ENCODE peak calls at places on chromosomes 5 and 9, in nine cellular contexts. Y, R, Z, U, N, T, I, K and D are unnamed samples.

GRCh38 chr9:137253717-137254623 is 1.2 kb upstream of the NELFB start:
- DNase-seq in Y (no peak), R (no peak), Z (no peak), U (no peak), N (no peak), T (no peak), I (peak; percentile 70), K (no peak), D (peak; percentile 60)

GRCh38 chr9:131288217-131288616 is 1.3 kb upstream of the PLPP7 start:
- DNase-seq in Y (no peak), R (no peak), Z (no peak), U (no peak), N (no peak), T (no peak), I (no peak), K (no peak), D (no peak)

GRCh38 chr5:102975040-102975439 is 144.9 kb downstream of the GIN1 start:
- DNase-seq in Y (no peak), R (no peak), Z (no peak), U (peak; percentile 18), N (no peak), T (no peak), I (no peak), K (no peak), D (peak; percentile 89)

GRCh38 chr9:4489919-4490704 is at the start of gene SLC1A1:
- DNase-seq in Y (no peak), R (peak; percentile 38), Z (no peak), U (peak; percentile 46), N (peak; percentile 83), T (peak; percentile 81), I (peak; percentile 83), K (peak; percentile 87), D (peak; percentile 82)

GRCh38 chr9:134053401-134053871 is 14.4 kb downstream of the BRD3 start:
- DNase-seq in Y (peak; percentile 8), R (no peak), Z (no peak), U (no peak), N (peak; percentile 60), T (no peak), I (no peak), K (no peak), D (no peak)

GRCh38 chr5:110790673-110791072 is 51.9 kb downstream of the SLC25A46 start:
- DNase-seq in Y (no peak), R (no peak), Z (peak; percentile 10), U (peak; percentile 72), N (no peak), T (peak; percentile 91), I (no peak), K (no peak), D (peak; percentile 20)

GRCh38 chr5:77993799-77994318 is 217.7 kb upstream of the TBCA start:
- DNase-seq in Y (no peak), R (no peak), Z (no peak), U (no peak), N (no peak), T (no peak), I (no peak), K (no peak), D (no peak)

GRCh38 chr5:127994087-127994660 is 89.4 kb upstream of the SLC12A2 start:
- DNase-seq in Y (no peak), R (no peak), Z (no peak), U (no peak), N (no peak), T (no peak), I (no peak), K (no peak), D (no peak)

GRCh38 chr5:74304536-74304935 is 336.0 kb downstream of the ENC1 start:
- DNase-seq in Y (peak; percentile 19), R (no peak), Z (no peak), U (no peak), N (no peak), T (no peak), I (no peak), K (no peak), D (no peak)

GRCh38 chr5:75651575-75651974 is 40.3 kb downstream of the ANKDD1B start:
- DNase-seq in Y (no peak), R (no peak), Z (no peak), U (no peak), N (no peak), T (no peak), I (no peak), K (no peak), D (no peak)

GRCh38 chr5:128736567-128736966 is 198.5 kb upstream of the FBN2 start:
- DNase-seq in Y (no peak), R (no peak), Z (no peak), U (no peak), N (no peak), T (no peak), I (no peak), K (no peak), D (no peak)

GRCh38 chr5:134240421-134240962 is 14.6 kb upstream of the PPP2CA start:
- DNase-seq in Y (no peak), R (no peak), Z (no peak), U (peak; percentile 67), N (no peak), T (peak; percentile 63), I (no peak), K (no peak), D (no peak)

GRCh38 chr5:72517961-72518690 is 10.9 kb upstream of the ZNF366 start:
- DNase-seq in Y (no peak), R (no peak), Z (no peak), U (no peak), N (peak; percentile 70), T (peak; percentile 58), I (no peak), K (peak; percentile 91), D (no peak)

GRCh38 chr5:9297171-9297570 is 248.7 kb downstream of the SEMA5A start:
- DNase-seq in Y (no peak), R (no peak), Z (no peak), U (no peak), N (no peak), T (no peak), I (no peak), K (no peak), D (no peak)

GRCh38 chr5:123951204-123951977 is 439.4 kb downstream of the CSNK1G3 start:
- DNase-seq in Y (no peak), R (no peak), Z (peak; percentile 87), U (peak; percentile 98), N (no peak), T (peak; percentile 92), I (no peak), K (no peak), D (no peak)

GRCh38 chr5:118698774-118699173 is 289.6 kb downstream of the DTWD2 start:
- DNase-seq in Y (no peak), R (no peak), Z (no peak), U (no peak), N (no peak), T (no peak), I (no peak), K (no peak), D (no peak)
- TF ChIP-seq CTCF in Y (no peak), R (no peak), Z (peak; percentile 34), U (no peak), N (no peak), T (no peak), I (no peak), K (no peak), D (no peak)

DNA sequence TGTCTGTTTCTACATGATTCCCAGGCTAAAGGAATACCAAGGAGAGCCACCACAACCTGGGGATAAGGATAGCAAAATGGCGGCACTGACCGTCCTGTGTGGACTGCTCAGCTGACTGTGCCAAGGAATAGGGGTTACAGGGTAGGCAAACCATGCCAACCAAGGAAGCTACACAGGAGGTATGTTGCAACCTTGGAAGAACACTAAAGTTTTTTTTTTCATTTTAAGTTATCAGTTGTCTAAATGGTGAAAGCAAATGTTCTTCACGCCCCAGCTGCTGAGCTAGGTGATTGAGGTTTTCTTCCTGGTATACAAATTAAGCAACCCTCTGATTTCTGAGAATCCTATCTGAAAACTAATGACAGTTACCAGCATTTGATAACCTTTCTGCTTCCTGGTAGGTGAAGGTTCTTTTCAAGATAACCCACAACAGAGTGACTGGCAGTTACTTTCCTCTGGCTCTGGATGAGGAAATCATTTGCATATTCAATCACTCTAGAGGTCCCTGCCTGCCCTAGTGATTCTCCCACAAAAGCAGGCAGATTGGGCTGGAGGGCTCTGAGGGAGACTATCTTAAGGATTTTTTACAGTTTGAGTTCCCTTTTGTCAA is 194.9 kb downstream of the ATP10B start:
- DNase-seq in Y (no peak), R (no peak), Z (no peak), U (no peak), N (no peak), T (no peak), I (no peak), K (no peak), D (no peak)
- TF ChIP-seq CTCF in Y (no peak), R (no peak), Z (no peak), U (no peak), N (no peak), T (no peak), I (no peak), K (no peak), D (no peak)

GRCh38 chr9:35096035-35096849 is at the start of gene PIGO:
- DNase-seq in Y (peak; percentile 90), R (peak; percentile 92), Z (no peak), U (peak; percentile 74), N (peak; percentile 94), T (peak; percentile 75), I (peak; percentile 93), K (peak; percentile 97), D (peak; percentile 90)
- TF ChIP-seq CTCF in Y (peak; percentile 76), R (peak; percentile 93), Z (peak; percentile 72), U (peak; percentile 83), N (peak; percentile 66), T (peak; percentile 93), I (peak; percentile 72), K (no peak), D (peak; percentile 77)

DNA sequence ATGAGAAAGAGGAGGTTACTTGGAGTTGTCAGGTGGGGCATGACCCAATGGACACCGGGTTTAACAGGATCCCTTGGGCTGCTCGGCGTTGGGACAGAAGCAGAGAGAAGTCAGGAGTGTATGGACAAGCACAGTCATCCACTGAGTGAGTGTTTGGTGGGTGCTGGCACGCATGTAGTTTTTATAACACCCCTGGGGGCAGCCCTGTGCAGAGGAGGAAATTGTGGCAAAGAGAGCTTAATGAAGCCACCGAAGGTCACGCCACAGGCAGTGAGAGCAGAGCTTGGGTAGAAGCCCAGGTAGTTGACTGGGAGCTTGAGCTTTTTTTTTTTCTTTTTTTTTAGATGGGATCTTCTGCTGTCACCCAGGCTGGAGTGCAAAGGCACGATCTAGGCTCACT is 43.2 kb upstream of the IER5L start:
- DNase-seq in Y (no peak), R (no peak), Z (no peak), U (no peak), N (no peak), T (no peak), I (no peak), K (no peak), D (no peak)
- TF ChIP-seq CTCF in Y (no peak), R (no peak), Z (no peak), U (no peak), N (no peak), T (no peak), I (no peak), K (no peak), D (no peak)